ENCODE peak calls at places on chromosomes 2 and 18, in ten cellular contexts. S, L, H, Q, B, J, K, P, Z and O are unnamed samples. For H3K4me1 and H3K27me3, the result is how much of the 10 kb centered on the place peaks cover.

GRCh38 chr2:24297663-24298062 is 62.7 kb downstream of the ITSN2 start:
- DNase-seq in B (no peak), K (no peak), S (no peak), Z (no peak), J (no peak), L (no peak), Q (no peak), P (no peak), H (no peak), O (no peak)

GRCh38 chr2:36394804-36395203 is 39.2 kb downstream of the CRIM1 start:
- DNase-seq in J (no peak), K (no peak), B (no peak), Z (no peak), Q (no peak), H (no peak), L (no peak), S (no peak), P (no peak), O (no peak)

GRCh38 chr2:239235311-239235710 is 165.5 kb downstream of the HDAC4 start:
- DNase-seq in Z (no peak), Q (no peak), P (no peak), B (no peak), L (peak), H (no peak), J (no peak), K (no peak), S (no peak), O (peak)

GRCh38 chr2:63818276-63818675 is 23.4 kb upstream of the UGP2 start:
- DNase-seq in J (no peak), K (no peak), S (no peak), P (no peak), H (no peak), Z (no peak), B (no peak), Q (no peak), L (no peak), O (no peak)

GRCh38 chr2:119261498-119262225 is 38.0 kb downstream of the STEAP3 start:
- DNase-seq in L (no peak), B (no peak), Z (no peak), J (no peak), S (no peak), Q (no peak), K (no peak), P (no peak), H (no peak), O (no peak)

GRCh38 chr2:157898591-157898996 is 22.5 kb upstream of the ACVR1 start:
- DNase-seq in P (no peak), S (no peak), B (peak), K (peak), Z (no peak), H (no peak), Q (peak), L (peak), J (no peak), O (no peak)

GRCh38 chr2:74502147-74502719 is 2.8 kb upstream of the LBX2 start:
- DNase-seq in Z (peak), J (peak), B (peak), K (no peak), P (peak), L (no peak), S (no peak), Q (peak), H (no peak), O (no peak)

GRCh38 chr2:145383961-145384360 is 864.0 kb upstream of the ZEB2 start:
- DNase-seq in B (no peak), L (no peak), Z (no peak), H (no peak), S (no peak), K (no peak), Q (no peak), P (no peak), J (no peak), O (no peak)

GRCh38 chr18:269480-270090 is 1.7 kb upstream of the THOC1 start:
- DNase-seq in J (no peak), S (no peak), Q (no peak), H (no peak), B (no peak), Z (peak), P (no peak), K (no peak), L (no peak), O (no peak)

GRCh38 chr18:76450452-76450851 is 44.6 kb downstream of the ZNF516 start:
- DNase-seq in K (no peak), P (no peak), J (no peak), L (peak), Q (no peak), Z (no peak), B (no peak), H (peak), S (no peak), O (peak)

GRCh38 chr2:212078103-212078502 is 460.5 kb downstream of the ERBB4 start:
- DNase-seq in H (no peak), P (no peak), Z (no peak), Q (no peak), K (no peak), S (no peak), J (no peak), L (no peak), B (no peak), O (no peak)

GRCh38 chr2:72144412-72144745 is 3.3 kb downstream of the CYP26B1 start:
- DNase-seq in Z (no peak), Q (peak), H (no peak), L (peak), K (no peak), B (no peak), S (peak), J (no peak), P (no peak), O (no peak)

GRCh38 chr18:22694954-22695353 is 238.2 kb upstream of the RBBP8 start:
- DNase-seq in P (no peak), Q (no peak), L (peak), S (no peak), K (peak), J (no peak), B (no peak), Z (no peak), H (no peak), O (no peak)

GRCh38 chr2:219178377-219179175 is 501 bp downstream of the RETREG2 start:
- DNase-seq in P (peak), Z (no peak), Q (peak), K (no peak), B (peak), H (peak), J (peak), S (peak), L (peak), O (peak)

GRCh38 chr2:7191927-7192326 is 274.7 kb downstream of the RNF144A start:
- DNase-seq in P (no peak), K (no peak), Z (peak), B (no peak), H (no peak), J (no peak), L (no peak), Q (no peak), S (no peak), O (no peak)

GRCh38 chr2:162106146-162106551 is 32.1 kb upstream of the DPP4 start:
- DNase-seq in Z (no peak), L (no peak), J (no peak), Q (no peak), B (no peak), H (no peak), K (no peak), S (no peak), P (no peak), O (no peak)

GRCh38 chr2:239549711-239550265 is 149.0 kb upstream of the HDAC4 start:
- DNase-seq in L (peak), S (no peak), P (no peak), K (no peak), Q (no peak), B (no peak), H (no peak), J (peak), Z (no peak), O (peak)

GRCh38 chr2:233822781-233823730 is 31.3 kb downstream of the HJURP start:
- DNase-seq in B (no peak), H (no peak), K (no peak), S (no peak), P (peak), J (no peak), Z (no peak), Q (peak), L (peak), O (peak)

GRCh38 chr18:30527226-30527625 is 515.3 kb downstream of the DSC3 start:
- DNase-seq in Q (no peak), B (no peak), H (no peak), Z (no peak), J (no peak), P (no peak), S (no peak), L (no peak), K (no peak), O (no peak)

GRCh38 chr2:116510117-116510671 is 1304.3 kb upstream of the DDX18 start:
- DNase-seq in B (no peak), H (no peak), P (no peak), J (no peak), L (no peak), Z (peak), K (no peak), S (no peak), Q (no peak), O (no peak)

GRCh38 chr18:38422216-38422615 is 856.6 kb upstream of the CELF4 start:
- DNase-seq in H (no peak), K (no peak), L (no peak), S (no peak), Q (no peak), P (no peak), Z (no peak), J (no peak), B (no peak), O (no peak)

GRCh38 chr2:11617984-11618707 is 51.8 kb downstream of the NTSR2 start:
- DNase-seq in Z (no peak), J (no peak), L (peak), B (no peak), H (no peak), K (no peak), S (no peak), P (no peak), Q (no peak), O (no peak)

GRCh38 chr2:14011186-14011585 is 621.3 kb upstream of the LRATD1 start:
- DNase-seq in B (no peak), P (no peak), L (no peak), S (no peak), H (no peak), K (no peak), Z (no peak), Q (no peak), J (no peak), O (no peak)

GRCh38 chr2:160836755-160837154 is 323.5 kb upstream of the TANK start:
- DNase-seq in Q (no peak), K (no peak), P (no peak), B (no peak), L (no peak), J (no peak), S (no peak), Z (no peak), H (no peak), O (no peak)

GRCh38 chr2:236081171-236081570 is 87.0 kb downstream of the GBX2 start:
- DNase-seq in S (no peak), K (no peak), P (no peak), Q (no peak), Z (no peak), L (no peak), H (no peak), J (no peak), B (no peak), O (no peak)

GRCh38 chr2:23199115-23199918 is 185.7 kb upstream of the KLHL29 start:
- DNase-seq in S (no peak), H (no peak), J (no peak), B (peak), K (peak), Q (no peak), Z (peak), L (no peak), P (no peak), O (no peak)

GRCh38 chr2:191109888-191110287 is 40.9 kb downstream of the STAT4 start:
- DNase-seq in S (no peak), K (no peak), Z (no peak), Q (no peak), H (no peak), L (no peak), J (no peak), B (no peak), P (no peak), O (no peak)

GRCh38 chr2:234594715-234595114 is 97.8 kb upstream of the ARL4C start:
- DNase-seq in Q (no peak), S (peak), K (no peak), P (no peak), L (no peak), B (no peak), J (no peak), H (no peak), Z (no peak), O (no peak)

GRCh38 chr18:74731097-74731496 is 133.4 kb downstream of the ZNF407 start:
- DNase-seq in K (no peak), L (no peak), B (no peak), S (no peak), Z (no peak), H (no peak), P (no peak), J (no peak), Q (no peak), O (no peak)

GRCh38 chr2:3377279-3377611 is 373 bp downstream of the EIPR1 start:
- DNase-seq in L (no peak), K (peak), Z (peak), S (no peak), H (no peak), Q (no peak), B (peak), J (no peak), P (no peak), O (no peak)

GRCh38 chr18:3663870-3664512 is 214.0 kb downstream of the TGIF1 start:
- DNase-seq in J (no peak), B (no peak), Z (peak), S (no peak), H (no peak), P (no peak), Q (no peak), L (no peak), K (no peak), O (no peak)

GRCh38 chr2:63692002-63692606 is 103.3 kb downstream of the MDH1 start:
- DNase-seq in Q (no peak), B (peak), P (no peak), L (no peak), H (no peak), K (peak), S (no peak), J (no peak), Z (peak), O (no peak)

GRCh38 chr2:101844055-101844635 is 146.6 kb downstream of the MAP4K4 start:
- DNase-seq in K (no peak), Q (no peak), P (no peak), B (no peak), J (no peak), L (no peak), H (no peak), Z (no peak), S (no peak), O (no peak)
- TF ChIP-seq POLR2AphosphoS5 in K (no peak), Q (no peak), P (no peak), B (no peak), J (no peak), L (no peak), H (no peak), Z (no peak), S (no peak), O (no peak)

GRCh38 chr2:128304330-128304714 is 14.3 kb downstream of the HS6ST1 start:
- DNase-seq in J (peak), S (no peak), H (no peak), P (no peak), K (no peak), Q (no peak), B (no peak), L (peak), Z (no peak), O (no peak)
- H3K4me1 ChIP-seq in J (half or more), S (half or more), H (under half), P (half or more), K (half or more), Q (half or more), B (under half), L (half or more), Z (half or more), O (half or more)

GRCh38 chr2:595141-595805 is 81.9 kb downstream of the TMEM18 start:
- DNase-seq in S (no peak), Z (no peak), H (no peak), J (no peak), Q (no peak), B (no peak), K (no peak), L (no peak), P (no peak), O (no peak)

GRCh38 chr2:600542-601386 is 76.4 kb downstream of the TMEM18 start:
- DNase-seq in B (peak), Q (no peak), K (no peak), H (no peak), J (peak), S (no peak), Z (no peak), L (no peak), P (no peak), O (no peak)

GRCh38 chr2:595831-596592 is 81.2 kb downstream of the TMEM18 start:
- DNase-seq in Z (no peak), J (no peak), Q (no peak), K (no peak), S (no peak), P (no peak), L (no peak), B (no peak), H (no peak), O (no peak)

GRCh38 chr2:599601-600000 is 77.6 kb downstream of the TMEM18 start:
- DNase-seq in H (no peak), P (no peak), K (no peak), B (no peak), S (no peak), Z (no peak), Q (no peak), L (no peak), J (no peak), O (no peak)

GRCh38 chr2:598043-598802 is 79.0 kb downstream of the TMEM18 start:
- DNase-seq in K (no peak), Q (no peak), P (no peak), J (no peak), L (no peak), S (no peak), H (no peak), Z (no peak), B (no peak), O (no peak)
- H3K27me3 ChIP-seq in K (under half), Q (under half), P (under half), J (under half), L (under half), S (under half), H (under half), Z (half or more), B (under half), O (under half)

GRCh38 chr2:177229448-177230242 is 17.1 kb downstream of the HNRNPA3 start:
- DNase-seq in K (no peak), Q (no peak), S (no peak), J (no peak), B (no peak), L (no peak), Z (no peak), P (no peak), H (no peak), O (no peak)
- TF ChIP-seq POLR2AphosphoS5 in K (no peak), Q (no peak), S (peak), J (no peak), B (peak), L (peak), Z (peak), P (no peak), H (no peak), O (peak)

GRCh38 chr2:98468621-98469236 is 24.1 kb downstream of the INPP4A start:
- DNase-seq in H (no peak), J (peak), K (no peak), S (no peak), B (no peak), Q (no peak), P (no peak), L (peak), Z (no peak), O (no peak)
- H3K4me1 ChIP-seq in H (under half), J (half or more), K (under half), S (half or more), B (under half), Q (under half), P (under half), L (under half), Z (under half), O (under half)

DNA sequence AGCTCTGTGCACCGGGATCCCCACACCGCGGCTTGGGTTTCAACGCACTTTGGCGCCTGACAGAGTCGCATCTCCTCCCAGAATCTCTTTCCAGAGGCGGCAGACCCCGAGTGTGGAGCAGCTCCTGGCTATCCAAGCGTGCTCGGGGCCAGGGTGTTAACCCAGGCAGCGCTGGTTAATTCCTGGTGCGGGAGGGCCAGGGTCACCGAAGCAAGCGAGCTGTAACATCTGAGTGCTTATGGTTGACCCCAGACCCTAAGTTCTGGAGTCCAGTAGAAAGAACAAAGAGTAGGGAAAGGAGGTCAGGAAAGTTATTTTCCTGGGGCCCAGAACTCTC is 566 bp upstream of the OSR1 start:
- DNase-seq in Q (no peak), B (no peak), S (no peak), Z (no peak), L (no peak), P (no peak), H (no peak), K (no peak), J (no peak), O (no peak)
- H3K27me3 ChIP-seq in Q (half or more), B (half or more), S (under half), Z (half or more), L (under half), P (half or more), H (under half), K (under half), J (half or more), O (half or more)

GRCh38 chr2:223950448-223951347 is 5.6 kb upstream of the WDFY1 start:
- DNase-seq in B (no peak), P (no peak), L (no peak), Q (no peak), K (no peak), Z (no peak), H (no peak), S (no peak), J (no peak), O (no peak)
- TF ChIP-seq POLR2AphosphoS5 in B (no peak), P (no peak), L (no peak), Q (no peak), K (no peak), Z (no peak), H (no peak), S (no peak), J (no peak), O (no peak)

DNA sequence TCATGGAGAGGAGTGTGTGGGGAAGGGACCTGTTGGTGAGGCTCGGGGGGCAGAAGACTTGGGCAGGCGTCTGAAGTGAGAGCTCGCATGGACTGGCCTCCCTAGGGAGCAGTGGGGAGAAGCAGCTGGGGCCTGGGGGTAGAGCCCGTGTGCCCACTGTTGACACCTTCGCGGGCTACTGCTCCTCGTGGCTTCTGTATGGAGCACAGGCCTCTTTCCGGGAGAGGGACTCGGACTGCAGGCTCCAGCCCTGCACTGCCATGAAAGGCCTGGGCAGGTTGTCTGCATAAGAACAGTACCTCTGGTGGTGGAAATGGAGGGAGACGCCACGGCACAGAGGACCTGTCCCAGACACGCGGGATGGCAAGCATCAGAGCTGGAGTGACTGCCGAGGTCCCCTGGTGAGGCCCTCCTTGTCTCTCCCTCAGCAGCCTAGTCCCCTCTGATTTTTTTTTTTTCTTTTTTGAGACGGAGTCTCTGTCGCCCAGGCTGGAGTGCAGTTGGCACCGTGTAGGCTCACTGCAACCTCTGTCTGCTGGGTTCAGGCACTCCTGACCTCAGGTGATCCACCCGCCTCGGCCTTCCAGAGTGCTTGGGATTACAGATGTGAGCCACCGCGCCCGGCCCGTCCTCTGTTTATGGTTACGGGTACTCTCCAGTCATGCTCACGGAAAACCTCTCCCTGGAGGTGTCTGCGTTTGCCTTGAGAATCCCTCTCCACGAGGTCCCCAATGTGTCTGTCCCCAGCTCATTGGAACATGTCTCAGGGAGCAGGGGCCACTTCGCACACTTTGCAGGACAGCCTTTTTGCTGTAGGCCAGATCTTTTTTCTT is 44.7 kb upstream of the PTMA start:
- DNase-seq in P (no peak), K (no peak), B (no peak), L (no peak), J (peak), Z (no peak), H (no peak), Q (no peak), S (no peak), O (no peak)
- H3K4me1 ChIP-seq in P (under half), K (half or more), B (under half), L (under half), J (under half), Z (under half), H (under half), Q (under half), S (under half), O (under half)